ENCODE peak calls at places on chromosomes 6 and 20, in seven cellular contexts. S is AG09309, K is GDM1, J is cardiac fibroblast, N is uterus, D is occipital lobe, M is EL. A is an unnamed sample.

GRCh38 chr6:111586554-111586953 is 19.1 kb downstream of the TRAF3IP2 start:
- DNase-seq in S (no peak), K (no peak), J (no peak), N (no peak), D (no peak), M (no peak), A (no peak)

GRCh38 chr6:134196568-134197301 is 121.2 kb downstream of the SGK1 start:
- DNase-seq in S (no peak), K (no peak), J (no peak), N (no peak), D (no peak), M (no peak), A (no peak)

GRCh38 chr6:153032255-153032882 is 29.9 kb upstream of the MTRF1L start:
- DNase-seq in S (peak), K (no peak), J (peak), N (no peak), D (no peak), M (peak), A (no peak)

GRCh38 chr6:168155193-168155592 is 76.2 kb upstream of the FRMD1 start:
- DNase-seq in S (no peak), K (no peak), J (peak), N (no peak), D (no peak), M (peak), A (peak)

GRCh38 chr6:48325701-48326100 is 214.7 kb upstream of the PTCHD4 start:
- DNase-seq in S (no peak), K (no peak), J (peak), N (no peak), D (no peak), M (peak), A (no peak)

GRCh38 chr6:137043710-137044365 is 927 bp downstream of the IL20RA start:
- DNase-seq in S (no peak), K (peak), J (peak), N (peak), D (no peak), M (peak), A (no peak)

GRCh38 chr20:63022501-63022900 is 15.7 kb upstream of the BHLHE23 start:
- DNase-seq in S (no peak), K (no peak), J (no peak), N (no peak), D (no peak), M (no peak), A (no peak)

GRCh38 chr6:12436224-12436623 is 146.1 kb downstream of the EDN1 start:
- DNase-seq in S (no peak), K (no peak), J (no peak), N (no peak), D (no peak), M (no peak), A (no peak)

GRCh38 chr6:89371849-89372505 is 19.5 kb upstream of the UBE2J1 start:
- DNase-seq in S (no peak), K (peak), J (peak), N (peak), D (peak), M (peak), A (peak)

GRCh38 chr20:49534314-49534713 is 33.6 kb downstream of the PTGIS start:
- DNase-seq in S (no peak), K (peak), J (peak), N (peak), D (no peak), M (peak), A (no peak)

GRCh38 chr20:45592574-45593189 is 13.6 kb upstream of the WFDC8 start:
- DNase-seq in S (no peak), K (peak), J (peak), N (no peak), D (no peak), M (peak), A (no peak)

GRCh38 chr6:118959903-118960302 is 24.9 kb upstream of the MCM9 start:
- DNase-seq in S (no peak), K (no peak), J (no peak), N (no peak), D (no peak), M (no peak), A (no peak)